ENCODE peak calls at places on chromosomes 2 and 18, in four cellular contexts. G is H1, S is PC-3, Q is endothelial cell of umbilical vein. B is an unnamed sample.

GRCh38 chr18:74840492-74841167 is 243.0 kb downstream of the ZNF407 start:
- DNase-seq in G (no peak), S (peak; percentile 81), Q (peak; percentile 58), B (peak; percentile 43)

GRCh38 chr2:88729061-88729745 is 37.7 kb downstream of the RPIA start:
- DNase-seq in G (no peak), S (peak; percentile 20), Q (peak; percentile 68), B (peak; percentile 71)

GRCh38 chr18:44916429-44917183 is 235.9 kb downstream of the SETBP1 start:
- DNase-seq in G (no peak), S (peak; percentile 4), Q (no peak), B (no peak)

GRCh38 chr18:46706968-46707367 is 49.9 kb downstream of the ST8SIA5 start:
- DNase-seq in G (no peak), S (peak; percentile 59), Q (no peak), B (peak; percentile 31)

GRCh38 chr2:50391553-50391952 is 640.4 kb downstream of the NRXN1 start:
- DNase-seq in G (no peak), S (no peak), Q (no peak), B (no peak)

GRCh38 chr2:65681503-65681902 is 249.1 kb upstream of the SPRED2 start:
- DNase-seq in G (no peak), S (no peak), Q (no peak), B (no peak)

GRCh38 chr18:39602112-39602511 is 2036.5 kb upstream of the CELF4 start:
- DNase-seq in G (no peak), S (no peak), Q (no peak), B (no peak)

GRCh38 chr18:9627642-9628041 is 13.3 kb upstream of the PPP4R1 start:
- DNase-seq in G (no peak), S (peak; percentile 60), Q (no peak), B (peak; percentile 47)

GRCh38 chr2:237695201-237695780 is 67.9 kb downstream of the LRRFIP1 start:
- DNase-seq in G (no peak), S (peak; percentile 94), Q (peak; percentile 95), B (peak; percentile 94)

GRCh38 chr18:8791171-8791651 is 85.9 kb downstream of the MTCL1 start:
- DNase-seq in G (no peak), S (no peak), Q (peak; percentile 49), B (no peak)

GRCh38 chr2:111919362-111919761 is 21.0 kb downstream of the MERTK start:
- DNase-seq in G (no peak), S (no peak), Q (peak; percentile 22), B (no peak)

GRCh38 chr2:73004466-73004865 is 67.0 kb downstream of the SFXN5 start:
- DNase-seq in G (peak; percentile 45), S (no peak), Q (no peak), B (no peak)

GRCh38 chr2:215970425-215970824 is 42.9 kb downstream of the MREG start:
- DNase-seq in G (no peak), S (peak; percentile 23), Q (no peak), B (peak; percentile 49)

GRCh38 chr2:100241236-100241635 is 81.1 kb downstream of the LONRF2 start:
- DNase-seq in G (no peak), S (no peak), Q (no peak), B (no peak)

GRCh38 chr2:199662245-199662644 is 188.7 kb downstream of the FTCDNL1 start:
- DNase-seq in G (no peak), S (no peak), Q (no peak), B (no peak)

GRCh38 chr18:25587545-25587944 is 235.6 kb upstream of the ZNF521 start:
- DNase-seq in G (no peak), S (no peak), Q (no peak), B (no peak)

DNA sequence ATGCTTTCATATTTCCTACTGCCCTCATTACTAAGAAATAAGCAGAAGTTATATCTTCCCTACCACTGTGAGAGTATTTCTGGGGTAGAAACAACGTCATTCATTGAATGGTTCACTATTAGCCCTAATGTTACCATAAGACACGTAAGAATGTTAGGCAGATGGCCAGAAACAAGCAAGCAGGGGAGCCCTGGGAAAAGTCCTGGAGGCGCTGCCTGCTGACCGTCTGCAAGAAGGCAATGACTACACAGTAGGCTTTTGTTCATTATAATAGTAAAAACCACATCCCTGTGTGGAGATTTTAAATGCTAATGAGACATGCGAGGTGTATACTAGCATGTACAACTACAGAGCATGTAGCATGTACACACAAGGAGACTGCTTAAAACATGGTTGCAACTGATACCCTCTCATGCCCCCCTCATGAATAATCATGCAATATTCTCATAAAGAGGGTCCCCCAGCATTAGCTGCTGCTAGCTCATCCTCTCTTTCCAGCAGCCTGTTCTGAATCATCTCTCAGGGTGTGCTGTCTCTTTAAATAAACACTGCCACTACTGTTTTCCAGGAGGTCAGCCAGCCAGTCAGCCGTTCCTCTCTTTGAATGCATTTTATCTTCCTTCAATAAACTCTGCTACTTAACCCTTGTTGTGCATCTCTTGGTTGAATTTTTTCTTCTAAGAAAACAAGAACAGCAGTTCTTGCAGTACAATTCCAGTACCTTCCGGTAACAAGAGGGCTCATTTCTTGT is 23.6 kb downstream of the SUCLG1 start:
- DNase-seq in G (no peak), S (no peak), Q (no peak), B (peak; percentile 83)
- H3K4me2 ChIP-seq in G (no peak overlapping the region), S (no peak overlapping the region), Q (no peak overlapping the region), B (peak overlapping the region; percentile 62)

GRCh38 chr2:166376873-166377272 is 1.1 kb upstream of the SCN9A start:
- DNase-seq in G (no peak), S (no peak), Q (no peak), B (no peak)

GRCh38 chr2:166376488-166376828 is 714 bp upstream of the SCN9A start:
- DNase-seq in G (no peak), S (no peak), Q (no peak), B (no peak)

GRCh38 chr2:166373951-166374350 is 1.8 kb downstream of the SCN9A start:
- DNase-seq in G (no peak), S (peak; percentile 97), Q (no peak), B (peak; percentile 77)

GRCh38 chr2:166375736-166376487 is at the start of gene SCN9A:
- DNase-seq in G (peak; percentile 85), S (peak; percentile 92), Q (peak; percentile 59), B (peak; percentile 89)

GRCh38 chr2:166375205-166375735 is 474 bp downstream of the SCN9A start:
- DNase-seq in G (no peak), S (peak; percentile 47), Q (peak; percentile 27), B (peak; percentile 27)
- H3K9ac ChIP-seq in G (no peak overlapping the region), S (peak overlapping the region; percentile 11), Q (peak overlapping the region; percentile 8), B (peak overlapping the region; percentile 71)

GRCh38 chr2:45237850-45238542 is 228.7 kb upstream of the SIX2 start:
- DNase-seq in G (no peak), S (peak; percentile 99), Q (peak; percentile 62), B (peak; percentile 96)
- H3K4me2 ChIP-seq in G (no peak overlapping the region), S (peak overlapping the region; percentile 67), Q (no peak overlapping the region), B (peak overlapping the region; percentile 64)

GRCh38 chr2:36707050-36707449 is 10.5 kb downstream of the VIT start:
- DNase-seq in G (no peak), S (peak; percentile 66), Q (no peak), B (peak; percentile 54)

GRCh38 chr2:36705326-36706020 is 9.0 kb downstream of the VIT start:
- DNase-seq in G (no peak), S (no peak), Q (no peak), B (no peak)

GRCh38 chr2:36708119-36708741 is 11.7 kb downstream of the VIT start:
- DNase-seq in G (peak; percentile 30), S (peak; percentile 48), Q (no peak), B (no peak)

GRCh38 chr2:36706021-36706328 is 9.5 kb downstream of the VIT start:
- DNase-seq in G (no peak), S (no peak), Q (no peak), B (no peak)

DNA sequence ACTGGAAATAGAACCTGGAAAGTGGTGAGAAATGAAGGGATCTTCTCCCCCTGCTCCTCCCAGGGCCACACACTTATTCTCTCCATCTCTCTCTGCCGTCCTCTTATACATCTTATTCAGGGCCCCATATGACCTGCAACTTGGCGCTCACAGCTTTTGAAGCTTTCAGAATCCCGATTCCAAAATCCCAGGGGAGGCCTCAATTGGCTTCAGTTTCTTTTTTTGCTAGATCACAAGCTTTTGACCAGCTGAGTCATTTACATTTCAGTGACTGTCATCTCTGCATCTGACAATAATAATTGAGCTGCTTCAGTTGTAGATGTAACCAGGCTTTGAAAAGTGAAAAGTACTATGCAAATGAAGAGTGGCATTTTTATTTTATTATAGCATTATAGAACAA is 9.9 kb downstream of the VIT start:
- DNase-seq in G (no peak), S (no peak), Q (no peak), B (no peak)
- H3K9ac ChIP-seq in G (no peak overlapping the region), S (no peak overlapping the region), Q (no peak overlapping the region), B (no peak overlapping the region)

GRCh38 chr2:211455225-211455841 is 898.9 kb downstream of the CPS1 start:
- DNase-seq in G (no peak), S (peak; percentile 78), Q (peak; percentile 63), B (peak; percentile 6)
- H3K4me2 ChIP-seq in G (no peak overlapping the region), S (no peak overlapping the region), Q (no peak overlapping the region), B (no peak overlapping the region)

GRCh38 chr2:181458881-181459280 is 1.7 kb downstream of the ITGA4 start:
- DNase-seq in G (no peak), S (no peak), Q (no peak), B (no peak)

GRCh38 chr2:181456660-181457120 is 496 bp upstream of the ITGA4 start:
- DNase-seq in G (peak; percentile 59), S (no peak), Q (no peak), B (peak; percentile 20)

GRCh38 chr2:181454990-181455520 is 2.1 kb upstream of the ITGA4 start:
- DNase-seq in G (no peak), S (no peak), Q (no peak), B (no peak)

GRCh38 chr2:181457741-181458425 is 697 bp downstream of the ITGA4 start:
- DNase-seq in G (no peak), S (no peak), Q (peak; percentile 12), B (peak; percentile 40)

GRCh38 chr2:181457121-181457740 is at the start of gene ITGA4:
- DNase-seq in G (peak; percentile 90), S (peak; percentile 69), Q (peak; percentile 47), B (peak; percentile 58)
- H3K9ac ChIP-seq in G (peak within 1 kb of the TSS; percentile 16), S (peak within 1 kb of the TSS; percentile 7), Q (no peak within 1 kb of the TSS), B (peak within 1 kb of the TSS; percentile 86)

GRCh38 chr2:207256026-207256425 is 90.3 kb upstream of the KLF7 start:
- DNase-seq in G (no peak), S (no peak), Q (no peak), B (peak; percentile 8)

GRCh38 chr2:207257291-207258190 is 91.8 kb upstream of the KLF7 start:
- DNase-seq in G (no peak), S (peak; percentile 45), Q (no peak), B (peak; percentile 31)

GRCh38 chr2:207260021-207260420 is 94.3 kb upstream of the KLF7 start:
- DNase-seq in G (no peak), S (no peak), Q (no peak), B (peak; percentile 18)

GRCh38 chr2:207256476-207257207 is 90.9 kb upstream of the KLF7 start:
- DNase-seq in G (no peak), S (no peak), Q (no peak), B (peak; percentile 80)

GRCh38 chr2:207258191-207258991 is 92.6 kb upstream of the KLF7 start:
- DNase-seq in G (no peak), S (peak; percentile 96), Q (peak; percentile 90), B (peak; percentile 100)
- H3K4me2 ChIP-seq in G (no peak overlapping the region), S (peak overlapping the region; percentile 39), Q (peak overlapping the region; percentile 31), B (peak overlapping the region; percentile 75)

B was measured in astrocyte.